ENCODE peak calls at places on chromosomes 11 and 22, in nine cellular contexts. G is activated CD4-positive, CD25-positive, alpha-beta regulatory T cell treated with anti-CD3 and anti-CD28 coated beads, Interleukin-2, amount 50 U/mL, for 72 hours; O is fibroblast of the aortic adventitia; K is glutamatergic neuron; P is neural progenitor cell; N is heart right ventricle; J is natural killer cell treated with Interleukin-12 subunit alpha and Interleukin-12 subunit beta and Interleukin-15 and Interleukin-18, amount 100 ng/mL, for 72 hours; X is globus pallidus; M is esophagus squamous epithelium. F is an unnamed sample.

GRCh38 chr22:43363580-43364435 is 20.6 kb upstream of the SCUBE1 start:
- DNase-seq in G (no peak), O (no peak), K (no peak), P (peak), N (no peak), J (peak), X (no peak), M (no peak), F (no peak)

GRCh38 chr22:49523374-49524008 is 304.2 kb downstream of the BRD1 start:
- DNase-seq in G (no peak), O (no peak), K (no peak), P (no peak), N (no peak), J (no peak), X (no peak), M (no peak), F (no peak)

GRCh38 chr22:28019360-28019759 is 100.3 kb upstream of the PITPNB start:
- DNase-seq in G (no peak), O (no peak), K (peak), P (no peak), N (no peak), J (no peak), X (no peak), M (no peak), F (no peak)

GRCh38 chr11:114285599-114285998 is 10.6 kb upstream of the NNMT start:
- DNase-seq in G (no peak), O (peak), K (no peak), P (no peak), N (no peak), J (no peak), X (no peak), M (no peak), F (no peak)

GRCh38 chr11:67027943-67028542 is 5.1 kb downstream of the SYT12 start:
- DNase-seq in G (no peak), O (no peak), K (no peak), P (no peak), N (no peak), J (no peak), X (no peak), M (no peak), F (no peak)

GRCh38 chr22:19681863-19682245 is 32.4 kb upstream of the SEPTIN5 start:
- DNase-seq in G (no peak), O (no peak), K (no peak), P (no peak), N (no peak), J (no peak), X (no peak), M (no peak), F (no peak)

GRCh38 chr11:88363566-88364169 is 26.1 kb upstream of the CTSC start:
- DNase-seq in G (no peak), O (peak), K (no peak), P (no peak), N (no peak), J (no peak), X (no peak), M (no peak), F (no peak)

GRCh38 chr11:116580828-116581227 is 192.0 kb downstream of the BUD13 start:
- DNase-seq in G (no peak), O (no peak), K (peak), P (peak), N (no peak), J (peak), X (peak), M (no peak), F (no peak)

GRCh38 chr11:83257638-83258229 is 28.4 kb downstream of the CCDC90B start:
- DNase-seq in G (no peak), O (peak), K (no peak), P (no peak), N (no peak), J (no peak), X (no peak), M (no peak), F (peak)

GRCh38 chr22:35839811-35840739 is 122.4 kb downstream of the APOL5 start:
- DNase-seq in G (no peak), O (peak), K (peak), P (peak), N (peak), J (no peak), X (peak), M (peak), F (peak)

F was measured in HTR-8/SVneo.